ENCODE peak calls at places on chromosome 6, in five cellular contexts. B is cardiac muscle cell, J is stomach, Z is upper lobe of right lung, F is hepatocyte. Q is an unnamed sample.

GRCh38 chr6:155418017-155418749 is 37.5 kb downstream of the NOX3 start:
- DNase-seq in B (peak; percentile 82), J (no peak), Z (no peak), F (no peak), Q (no peak)

GRCh38 chr6:70527071-70527737 is 39.5 kb upstream of the SDHAF4 start:
- DNase-seq in B (peak; percentile 65), J (no peak), Z (no peak), F (no peak), Q (no peak)

GRCh38 chr6:85498596-85499258 is 48.8 kb downstream of the NT5E start:
- DNase-seq in B (peak; percentile 46), J (no peak), Z (no peak), F (no peak), Q (no peak)

GRCh38 chr6:75532521-75532920 is 38.9 kb upstream of the FILIP1 start:
- DNase-seq in B (peak; percentile 63), J (no peak), Z (no peak), F (no peak), Q (no peak)

GRCh38 chr6:132797975-132798819 is at the start of gene SLC18B1:
- DNase-seq in B (peak; percentile 44), J (peak; percentile 60), Z (peak; percentile 88), F (peak; percentile 68), Q (peak; percentile 51)

GRCh38 chr6:107118976-107119375 is 3.7 kb upstream of the BEND3 start:
- DNase-seq in B (peak; percentile 23), J (no peak), Z (no peak), F (no peak), Q (no peak)

GRCh38 chr6:44967481-44967880 is 360.6 kb upstream of the RUNX2 start:
- DNase-seq in B (peak; percentile 38), J (no peak), Z (no peak), F (no peak), Q (no peak)

GRCh38 chr6:116170358-116171057 is 44.6 kb upstream of the COL10A1 start:
- DNase-seq in B (no peak), J (no peak), Z (no peak), F (no peak), Q (no peak)

GRCh38 chr6:33846226-33846625 is 42.4 kb upstream of the MLN start:
- DNase-seq in B (no peak), J (no peak), Z (no peak), F (no peak), Q (no peak)

GRCh38 chr6:68634503-68635411 is at the start of gene ADGRB3:
- DNase-seq in B (peak; percentile 87), J (peak; percentile 46), Z (peak; percentile 83), F (peak; percentile 92), Q (peak; percentile 97)

GRCh38 chr6:27757307-27757706 is 154.9 kb downstream of the OR2B2 start:
- DNase-seq in B (peak; percentile 56), J (peak; percentile 33), Z (peak; percentile 73), F (peak; percentile 35), Q (no peak)

GRCh38 chr6:33965766-33966165 is 162.0 kb upstream of the MLN start:
- DNase-seq in B (no peak), J (no peak), Z (peak; percentile 7), F (no peak), Q (no peak)

GRCh38 chr6:6972456-6972855 is 135.3 kb upstream of the RREB1 start:
- DNase-seq in B (peak; percentile 94), J (no peak), Z (no peak), F (peak; percentile 68), Q (peak; percentile 14)

GRCh38 chr6:87656857-87657256 is 45.2 kb downstream of the AKIRIN2 start:
- DNase-seq in B (peak; percentile 6), J (no peak), Z (no peak), F (no peak), Q (no peak)

GRCh38 chr6:43737272-43738081 is 32.5 kb upstream of the VEGFA start:
- DNase-seq in B (peak; percentile 68), J (no peak), Z (peak; percentile 62), F (peak; percentile 61), Q (no peak)

GRCh38 chr6:155604991-155605390 is 149.4 kb upstream of the NOX3 start:
- DNase-seq in B (no peak), J (no peak), Z (no peak), F (no peak), Q (no peak)

GRCh38 chr6:17886891-17887290 is 100.5 kb downstream of the KIF13A start:
- DNase-seq in B (peak; percentile 38), J (no peak), Z (no peak), F (no peak), Q (no peak)

GRCh38 chr6:159988983-159989454 is 20.1 kb downstream of the IGF2R start:
- DNase-seq in B (peak; percentile 81), J (no peak), Z (no peak), F (no peak), Q (no peak)

GRCh38 chr6:2369606-2370005 is 124.2 kb upstream of the GMDS start:
- DNase-seq in B (no peak), J (no peak), Z (no peak), F (no peak), Q (no peak)

GRCh38 chr6:151107897-151108427 is 131.8 kb upstream of the AKAP12 start:
- DNase-seq in B (no peak), J (no peak), Z (no peak), F (no peak), Q (no peak)

DNA sequence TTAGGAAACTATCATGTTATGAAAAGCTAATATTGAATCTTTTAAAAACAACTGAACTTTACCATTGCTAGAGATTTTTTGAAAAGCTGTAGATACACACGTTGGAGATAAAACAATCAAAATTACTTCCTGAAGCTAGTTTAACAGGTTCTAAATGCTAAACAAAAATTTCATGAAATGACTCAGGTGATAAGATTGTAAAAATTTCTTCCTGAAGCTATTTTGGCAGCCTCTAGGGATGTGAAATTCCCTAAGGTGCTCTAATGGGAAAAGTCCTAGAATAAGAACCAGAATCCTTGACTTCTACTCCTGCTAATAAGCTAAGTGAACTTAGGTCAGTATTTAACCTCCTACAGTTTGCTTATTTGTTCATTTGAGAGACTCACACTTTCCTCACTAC is 8.5 kb downstream of the GCM2 start:
- DNase-seq in B (no peak), J (no peak), Z (no peak), F (no peak), Q (no peak)
- TF ChIP-seq CTCF in B (no peak), J (no peak), Z (no peak), F (no peak), Q (no peak)

DNA sequence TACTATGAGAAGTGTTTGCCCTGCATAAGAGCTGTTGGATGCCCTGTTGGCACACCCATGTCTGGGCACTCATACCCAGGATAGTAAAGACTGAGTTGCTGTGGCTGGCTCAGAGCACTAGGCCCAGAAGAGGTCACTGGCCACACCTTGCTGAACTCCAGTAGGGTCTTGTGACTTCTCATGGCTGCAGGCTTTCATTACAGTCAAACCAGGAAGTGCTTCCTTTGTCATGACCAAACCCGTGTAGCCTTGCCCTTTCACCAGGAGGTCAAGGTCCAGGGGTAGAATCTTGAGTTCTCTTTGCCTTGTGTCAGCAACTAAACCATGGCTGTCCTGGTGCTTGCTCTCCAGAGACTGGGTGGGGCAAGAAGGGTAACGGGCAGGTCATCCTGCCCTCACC is 49.5 kb downstream of the CD164 start:
- DNase-seq in B (no peak), J (peak; percentile 38), Z (no peak), F (peak; percentile 24), Q (no peak)
- H3K4me3 ChIP-seq in B (no peak overlapping the region), J (no peak overlapping the region), Z (no peak overlapping the region), F (no peak overlapping the region), Q (no peak overlapping the region)

GRCh38 chr6:73515204-73516101 is 5.4 kb downstream of the EEF1A1 start:
- DNase-seq in B (peak; percentile 89), J (peak; percentile 48), Z (no peak), F (peak; percentile 83), Q (peak; percentile 53)
- H3K4me1 ChIP-seq in B (peaks cover 19% of the 10 kb centered on the region), J (peaks cover 56% of the 10 kb centered on the region), Z (peaks cover 36% of the 10 kb centered on the region), F (peaks cover 13% of the 10 kb centered on the region), Q (no peaks in the 10 kb centered on the region)

GRCh38 chr6:53031281-53031680 is 33.9 kb upstream of the FBXO9 start:
- DNase-seq in B (no peak), J (no peak), Z (no peak), F (no peak), Q (no peak)
- TF ChIP-seq CTCF in B (no peak), J (no peak), Z (no peak), F (no peak), Q (no peak)

GRCh38 chr6:35495258-35496035 is 1.4 kb downstream of the TEAD3 start:
- DNase-seq in B (no peak), J (no peak), Z (no peak), F (no peak), Q (no peak)
- H3K4me3 ChIP-seq in B (peak overlapping the region; percentile 63), J (peak overlapping the region; percentile 99), Z (peak overlapping the region; percentile 66), F (peak overlapping the region; percentile 92), Q (peak overlapping the region; percentile 60)

DNA sequence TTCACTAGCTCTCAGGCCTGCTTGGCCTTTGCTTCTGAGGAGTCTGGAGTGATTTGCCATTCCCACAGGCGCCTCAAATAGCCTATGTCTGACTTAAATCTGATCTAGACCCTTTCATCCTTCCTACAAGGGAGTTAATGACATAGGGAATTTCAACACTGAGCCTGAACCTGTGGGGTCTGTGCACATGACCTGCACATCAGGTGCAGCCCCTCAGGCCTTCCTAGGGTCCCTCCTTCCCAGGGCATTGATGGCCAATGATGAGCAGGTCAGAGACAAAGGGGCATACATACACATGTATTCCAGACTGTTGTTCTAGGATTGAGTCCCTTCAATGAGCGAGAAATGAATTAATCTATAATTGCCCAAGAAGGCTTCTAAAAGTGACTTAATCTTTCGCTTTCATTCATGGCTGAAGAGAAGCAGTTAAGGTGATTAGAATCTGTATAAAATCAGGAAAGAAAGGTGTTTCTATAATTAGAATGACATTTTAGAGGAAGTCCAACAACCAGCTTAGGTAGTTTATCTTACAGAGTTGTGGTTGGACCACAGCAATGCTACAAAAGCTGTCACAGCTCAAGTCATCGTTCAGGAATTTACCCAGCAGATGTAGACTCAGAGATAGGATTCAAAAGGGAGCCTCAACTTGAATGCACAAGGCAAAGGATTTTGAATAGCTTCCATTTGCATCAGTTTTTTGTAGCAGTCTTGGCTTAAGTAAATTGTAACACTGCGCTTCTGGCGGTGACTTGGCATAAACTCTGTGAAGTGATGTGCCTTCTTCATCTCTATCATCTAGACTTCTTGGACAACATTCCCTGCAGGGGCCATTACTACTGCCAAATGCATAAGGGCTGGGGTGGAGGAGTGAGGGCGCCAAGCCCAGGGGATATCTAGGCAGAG is 27.0 kb upstream of the TBC1D7 start:
- DNase-seq in B (peak; percentile 97), J (no peak), Z (no peak), F (peak; percentile 54), Q (no peak)
- H3K4me1 ChIP-seq in B (peaks cover 62% of the 10 kb centered on the region), J (peaks cover 27% of the 10 kb centered on the region), Z (peaks cover 31% of the 10 kb centered on the region), F (peaks cover 6% of the 10 kb centered on the region), Q (no peaks in the 10 kb centered on the region)

DNA sequence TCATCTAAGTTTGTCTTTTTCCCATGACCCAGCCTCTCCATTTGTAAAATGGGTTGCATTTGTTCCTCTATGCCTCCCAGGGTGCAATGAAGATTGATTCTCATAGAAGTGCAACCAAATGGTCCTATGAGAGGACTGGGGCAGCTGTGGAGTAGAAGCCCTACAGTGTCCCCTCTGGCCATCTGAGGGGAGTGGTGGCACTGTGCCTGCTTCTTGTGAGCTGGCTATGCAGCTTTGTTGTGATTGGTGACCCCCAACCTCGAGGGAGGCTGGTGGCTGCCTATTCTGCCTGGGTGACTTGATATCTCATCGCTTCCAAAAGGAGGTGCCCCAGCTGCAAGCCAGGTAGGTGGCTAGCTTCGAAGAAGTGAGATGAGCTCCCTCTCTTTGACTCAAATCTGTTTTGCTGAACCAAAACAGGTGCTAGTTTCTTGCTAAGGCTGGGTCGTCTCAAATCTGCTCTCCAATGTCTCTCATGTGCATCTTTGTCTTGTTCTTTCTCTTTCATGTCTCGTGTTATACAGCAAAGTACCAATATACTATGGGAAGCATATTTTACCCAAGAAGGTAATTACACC is 33.9 kb downstream of the TXLNB start:
- DNase-seq in B (no peak), J (no peak), Z (no peak), F (no peak), Q (no peak)
- TF ChIP-seq CTCF in B (no peak), J (no peak), Z (no peak), F (no peak), Q (no peak)

GRCh38 chr6:157220485-157220884 is 102.8 kb downstream of the TMEM242 start:
- DNase-seq in B (no peak), J (no peak), Z (no peak), F (no peak), Q (no peak)
- H3K4me3 ChIP-seq in B (no peak overlapping the region), J (no peak overlapping the region), Z (peak overlapping the region; percentile 54), F (no peak overlapping the region), Q (no peak overlapping the region)

Q was measured in BE2C.